ENCODE peak calls at places on chromosomes 1 and 21, in eight cellular contexts. B is keratinocyte, A is A549, E is tibial artery, S is psoas muscle, K is right cardiac atrium, J is cardiac muscle cell, D is tibial nerve. V is an unnamed sample.
A peak's percentile ranks its signal among the peaks of the same experiment; 100 is the strongest.

GRCh38 chr1:7450772-7451171 is 320.3 kb upstream of the VAMP3 start:
- DNase-seq in B (no peak), J (no peak), A (no peak), D (no peak), S (no peak), E (no peak), K (peak; percentile 10), V (no peak)

GRCh38 chr1:2374260-2375155 is 16.8 kb downstream of the MORN1 start:
- DNase-seq in E (peak; percentile 48), J (no peak), D (no peak), A (no peak), B (no peak), K (no peak), S (peak; percentile 26), V (no peak)

GRCh38 chr1:19113362-19114092 is 96.5 kb downstream of the UBR4 start:
- DNase-seq in J (peak; percentile 22), S (no peak), E (no peak), A (peak; percentile 59), B (peak; percentile 17), K (no peak), D (no peak), V (peak; percentile 28)

GRCh38 chr1:100791586-100791985 is 72.0 kb downstream of the VCAM1 start:
- DNase-seq in K (no peak), B (no peak), E (no peak), D (no peak), J (no peak), A (no peak), S (no peak), V (no peak)

GRCh38 chr1:201902198-201902597 is 13.5 kb downstream of the SHISA4 start:
- DNase-seq in A (no peak), J (no peak), D (peak; percentile 53), E (no peak), B (no peak), S (no peak), K (no peak), V (peak; percentile 38)

GRCh38 chr1:173861731-173862145 is 6.1 kb downstream of the GAS5 start:
- DNase-seq in K (no peak), B (no peak), D (no peak), J (no peak), A (no peak), S (no peak), E (no peak), V (no peak)

GRCh38 chr1:2506007-2506860 is 20.2 kb downstream of the PANK4 start:
- DNase-seq in K (no peak), D (no peak), E (no peak), A (no peak), B (no peak), J (no peak), S (no peak), V (no peak)

GRCh38 chr1:219020386-219020785 is 153.3 kb upstream of the LYPLAL1 start:
- DNase-seq in K (no peak), D (no peak), B (no peak), J (no peak), A (no peak), E (no peak), S (no peak), V (no peak)

GRCh38 chr1:1330366-1331067 is 563 bp upstream of the TAS1R3 start:
- DNase-seq in S (no peak), K (no peak), A (no peak), E (no peak), J (no peak), B (no peak), D (no peak), V (no peak)

GRCh38 chr1:181106479-181106878 is 18.0 kb downstream of the IER5 start:
- DNase-seq in J (no peak), S (no peak), K (no peak), B (no peak), D (no peak), E (peak; percentile 44), A (no peak), V (no peak)

GRCh38 chr1:72000809-72001208 is 281.5 kb downstream of the NEGR1 start:
- DNase-seq in D (no peak), A (no peak), E (no peak), B (peak; percentile 86), K (no peak), J (no peak), S (no peak), V (no peak)

GRCh38 chr1:20184997-20185833 is 681 bp upstream of the UBXN10 start:
- DNase-seq in A (no peak), K (no peak), J (no peak), E (no peak), D (no peak), S (no peak), B (no peak), V (no peak)

GRCh38 chr21:34126269-34126668 is 52.9 kb downstream of the MRPS6 start:
- DNase-seq in K (no peak), D (no peak), A (no peak), S (no peak), E (no peak), B (peak; percentile 89), J (peak; percentile 35), V (no peak)

GRCh38 chr1:227889863-227890405 is 57.8 kb downstream of the WNT9A start:
- DNase-seq in B (no peak), S (no peak), J (no peak), A (no peak), K (no peak), D (no peak), E (peak; percentile 63), V (no peak)

GRCh38 chr1:64900916-64901315 is 65.4 kb downstream of the JAK1 start:
- DNase-seq in A (no peak), K (no peak), D (no peak), B (no peak), J (no peak), S (no peak), E (no peak), V (no peak)

GRCh38 chr21:38115870-38116269 is 140.9 kb upstream of the KCNJ15 start:
- DNase-seq in K (no peak), S (no peak), D (no peak), B (no peak), J (no peak), E (no peak), A (no peak), V (no peak)

DNA sequence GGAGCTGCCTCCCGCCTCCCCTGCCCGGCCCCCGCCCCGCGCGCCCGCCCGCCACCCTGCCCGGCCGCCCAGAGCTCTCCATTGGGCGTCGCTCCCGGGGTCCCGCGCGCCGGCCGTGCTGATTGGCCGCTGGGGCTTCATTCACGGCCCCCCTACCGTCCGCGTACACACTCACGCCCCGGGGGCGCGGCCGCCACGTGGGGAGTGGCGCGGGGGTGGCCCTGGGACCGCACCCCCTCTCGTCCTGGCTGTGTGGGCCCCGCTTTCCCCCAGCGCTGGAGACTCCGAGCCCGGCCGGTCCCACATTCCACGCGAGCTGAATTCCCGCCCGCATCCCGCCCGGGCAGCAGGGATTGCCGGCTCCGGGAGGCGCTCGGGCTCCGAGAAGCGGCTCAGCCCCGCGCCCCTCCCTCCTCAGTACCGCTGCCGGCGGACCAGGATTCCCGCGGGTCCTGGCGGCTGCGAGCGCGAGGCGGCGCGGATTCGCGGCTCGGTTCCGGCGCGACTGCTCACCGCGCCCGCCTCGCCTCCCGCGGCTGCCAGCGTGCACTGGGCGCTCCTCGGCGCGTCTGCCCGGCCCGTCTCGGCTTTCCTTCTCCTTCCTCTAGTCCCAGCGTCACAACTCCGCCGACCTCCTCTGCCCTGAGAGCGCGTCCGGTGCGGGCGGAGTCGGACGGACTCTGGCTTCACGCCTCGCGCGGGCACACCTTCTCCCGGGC is 450 bp upstream of the POU3F1 start:
- DNase-seq in E (peak; percentile 90), S (peak; percentile 93), D (peak; percentile 72), B (no peak), A (peak; percentile 65), J (peak; percentile 91), K (peak; percentile 97), V (peak; percentile 87)
- H3K4me3 ChIP-seq in E (peak overlapping the region; percentile 62), S (peak overlapping the region; percentile 71), D (peak overlapping the region; percentile 61), B (peak overlapping the region; percentile 70), A (peak overlapping the region; percentile 59), J (peak overlapping the region; percentile 67), K (peak overlapping the region; percentile 47), V (peak overlapping the region; percentile 40)

DNA sequence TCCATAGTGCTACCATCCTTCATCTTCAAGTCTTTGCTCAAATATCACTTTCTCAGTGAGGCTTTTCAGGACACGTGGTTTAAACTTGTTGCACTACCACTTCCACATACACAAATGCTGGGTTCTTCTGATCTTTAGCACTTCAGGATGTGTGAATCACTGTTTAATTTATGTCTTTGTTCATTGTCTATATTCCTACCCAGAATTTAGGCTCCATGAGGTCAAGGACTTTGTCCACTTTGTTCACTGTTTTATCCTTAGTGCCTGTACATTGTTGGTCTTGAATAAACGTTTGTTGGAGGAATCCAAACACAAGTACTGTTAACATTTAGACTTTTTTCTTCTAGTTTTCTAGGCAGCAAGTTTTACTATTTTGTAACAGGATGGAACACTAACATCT is 42.6 kb upstream of the RALGPS2 start:
- DNase-seq in J (no peak), A (no peak), D (no peak), K (no peak), E (no peak), B (no peak), S (no peak), V (no peak)
- H3K4me3 ChIP-seq in J (no peak overlapping the region), A (no peak overlapping the region), D (no peak overlapping the region), K (no peak overlapping the region), E (no peak overlapping the region), B (no peak overlapping the region), S (no peak overlapping the region), V (no peak overlapping the region)

DNA sequence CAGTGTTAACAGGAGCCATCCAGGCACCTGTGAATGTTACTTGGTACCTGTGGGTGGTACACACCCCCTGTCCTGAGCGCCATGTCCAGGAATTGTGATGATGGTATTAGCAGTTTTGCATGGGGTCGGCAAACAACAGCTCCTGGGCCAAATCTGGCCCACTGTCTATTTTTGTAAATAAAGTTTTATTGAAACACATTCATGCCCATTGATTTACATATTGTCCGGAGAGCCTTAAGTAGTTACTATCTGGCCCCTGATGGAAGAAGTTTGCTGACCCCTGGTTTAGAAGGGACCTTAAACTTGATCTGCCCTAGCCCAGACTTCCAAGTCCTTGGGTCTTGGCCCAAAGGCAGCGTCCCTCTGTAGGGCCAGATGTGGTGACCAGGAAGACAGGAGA is 58.3 kb downstream of the SPSB1 start:
- DNase-seq in D (no peak), J (no peak), S (no peak), E (no peak), B (no peak), K (no peak), A (no peak), V (no peak)
- H3K4me3 ChIP-seq in D (no peak overlapping the region), J (no peak overlapping the region), S (no peak overlapping the region), E (no peak overlapping the region), B (no peak overlapping the region), K (no peak overlapping the region), A (no peak overlapping the region), V (no peak overlapping the region)

DNA sequence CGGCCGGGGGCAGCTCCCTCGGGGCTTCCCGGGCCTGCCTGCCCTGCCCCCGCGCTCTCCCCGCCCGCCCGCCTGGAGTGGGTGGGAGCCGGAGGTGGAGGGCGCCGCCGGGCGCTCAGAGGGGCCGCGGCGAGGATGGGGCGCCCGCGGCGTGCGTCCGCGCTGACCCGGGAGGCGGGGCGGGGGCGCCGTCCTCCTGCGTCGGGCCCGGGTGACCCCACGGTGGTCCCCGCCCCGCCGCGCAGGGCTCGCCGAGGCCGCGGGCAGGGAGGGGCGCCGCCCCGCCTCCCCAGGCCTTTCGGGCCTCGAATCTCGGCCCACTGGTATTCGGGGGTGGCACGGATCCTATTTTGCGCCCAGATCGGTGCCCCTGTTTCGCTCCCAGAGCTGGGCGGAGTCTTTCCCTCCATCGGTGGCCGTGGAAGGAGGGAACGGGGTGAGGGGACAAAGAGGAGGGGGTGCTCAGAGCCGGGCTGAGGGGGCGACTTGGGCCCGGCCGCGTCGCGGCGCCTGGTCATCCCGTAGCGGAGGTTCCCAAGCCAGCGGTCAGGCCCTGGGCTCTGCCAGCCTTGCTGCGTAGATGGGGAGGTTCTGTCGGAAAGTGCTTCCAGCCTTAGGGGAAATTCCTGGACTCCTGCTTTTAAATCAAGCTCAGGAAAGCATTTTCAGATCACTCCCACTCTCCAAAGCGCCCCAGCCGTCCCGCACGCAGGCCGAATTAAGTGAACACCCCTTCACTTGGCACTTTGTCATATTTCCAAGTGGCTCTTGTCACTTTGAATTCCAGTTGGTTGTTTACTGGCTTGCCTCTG is 546 bp downstream of the PATJ start:
- DNase-seq in J (peak; percentile 76), E (peak; percentile 79), S (peak; percentile 77), B (no peak), A (peak; percentile 36), D (peak; percentile 25), K (peak; percentile 90), V (peak; percentile 63)
- H3K4me3 ChIP-seq in J (peak overlapping the region; percentile 93), E (peak overlapping the region; percentile 92), S (peak overlapping the region; percentile 85), B (peak overlapping the region; percentile 74), A (peak overlapping the region; percentile 69), D (peak overlapping the region; percentile 97), K (peak overlapping the region; percentile 95), V (peak overlapping the region; percentile 68)

V was measured in uterus.